ENCODE peak calls at places on chromosome 10, in nine cellular contexts. One of them, this sample, is unnamed.

GRCh38 chr10:23892296-23892695 is 316.6 kb upstream of the KIAA1217 start:
- DNase-seq in AG09309: no peak
- DNase-seq in left ventricle myocardium inferior: no peak
- DNase-seq in IMR-90: no peak
- DNase-seq in GM13977: no peak
- DNase-seq in Panc1: no peak
- DNase-seq in endothelial cell of umbilical vein: no peak
- DNase-seq in fibroblast of the aortic adventitia: no peak
- DNase-seq in astrocyte of the cerebellum: peak
- DNase-seq in this sample: no peak

GRCh38 chr10:31467791-31468535 is 148.9 kb downstream of the ZEB1 start:
- DNase-seq in AG09309: no peak
- DNase-seq in left ventricle myocardium inferior: no peak
- DNase-seq in IMR-90: no peak
- DNase-seq in GM13977: no peak
- DNase-seq in Panc1: peak
- DNase-seq in endothelial cell of umbilical vein: no peak
- DNase-seq in fibroblast of the aortic adventitia: peak
- DNase-seq in astrocyte of the cerebellum: no peak
- DNase-seq in this sample: no peak

GRCh38 chr10:122461367-122461728 is at the start of gene HTRA1:
- DNase-seq in AG09309: no peak
- DNase-seq in left ventricle myocardium inferior: peak
- DNase-seq in IMR-90: peak
- DNase-seq in GM13977: no peak
- DNase-seq in Panc1: no peak
- DNase-seq in endothelial cell of umbilical vein: peak
- DNase-seq in fibroblast of the aortic adventitia: peak
- DNase-seq in astrocyte of the cerebellum: no peak
- DNase-seq in this sample: peak

GRCh38 chr10:12590682-12591642 is 241.6 kb downstream of the CAMK1D start:
- DNase-seq in AG09309: no peak
- DNase-seq in left ventricle myocardium inferior: no peak
- DNase-seq in IMR-90: no peak
- DNase-seq in GM13977: no peak
- DNase-seq in Panc1: no peak
- DNase-seq in endothelial cell of umbilical vein: no peak
- DNase-seq in fibroblast of the aortic adventitia: no peak
- DNase-seq in astrocyte of the cerebellum: no peak
- DNase-seq in this sample: no peak

GRCh38 chr10:33335800-33336605 is 1.5 kb upstream of the NRP1 start:
- DNase-seq in AG09309: no peak
- DNase-seq in left ventricle myocardium inferior: peak
- DNase-seq in IMR-90: peak
- DNase-seq in GM13977: peak
- DNase-seq in Panc1: no peak
- DNase-seq in endothelial cell of umbilical vein: peak
- DNase-seq in fibroblast of the aortic adventitia: peak
- DNase-seq in astrocyte of the cerebellum: no peak
- DNase-seq in this sample: peak

GRCh38 chr10:101901340-101901739 is 57.7 kb upstream of the KCNIP2 start:
- DNase-seq in AG09309: no peak
- DNase-seq in left ventricle myocardium inferior: no peak
- DNase-seq in IMR-90: no peak
- DNase-seq in GM13977: peak
- DNase-seq in Panc1: no peak
- DNase-seq in endothelial cell of umbilical vein: no peak
- DNase-seq in fibroblast of the aortic adventitia: no peak
- DNase-seq in astrocyte of the cerebellum: no peak
- DNase-seq in this sample: no peak

GRCh38 chr10:3867454-3868273 is 82.7 kb upstream of the KLF6 start:
- DNase-seq in AG09309: no peak
- DNase-seq in left ventricle myocardium inferior: no peak
- DNase-seq in IMR-90: peak
- DNase-seq in GM13977: no peak
- DNase-seq in Panc1: no peak
- DNase-seq in endothelial cell of umbilical vein: peak
- DNase-seq in fibroblast of the aortic adventitia: peak
- DNase-seq in astrocyte of the cerebellum: no peak
- DNase-seq in this sample: peak

GRCh38 chr10:114548662-114549061 is 109.4 kb downstream of the ABLIM1 start:
- DNase-seq in AG09309: peak
- DNase-seq in left ventricle myocardium inferior: no peak
- DNase-seq in IMR-90: peak
- DNase-seq in GM13977: no peak
- DNase-seq in Panc1: no peak
- DNase-seq in endothelial cell of umbilical vein: peak
- DNase-seq in fibroblast of the aortic adventitia: peak
- DNase-seq in astrocyte of the cerebellum: no peak
- DNase-seq in this sample: peak

GRCh38 chr10:91076991-91077548 is 143.4 kb upstream of the PCGF5 start:
- DNase-seq in AG09309: no peak
- DNase-seq in left ventricle myocardium inferior: no peak
- DNase-seq in IMR-90: no peak
- DNase-seq in GM13977: no peak
- DNase-seq in Panc1: no peak
- DNase-seq in endothelial cell of umbilical vein: peak
- DNase-seq in fibroblast of the aortic adventitia: no peak
- DNase-seq in astrocyte of the cerebellum: no peak
- DNase-seq in this sample: no peak

GRCh38 chr10:131981429-131982184 is at the start of gene BNIP3:
- DNase-seq in AG09309: peak
- DNase-seq in left ventricle myocardium inferior: peak
- DNase-seq in IMR-90: peak
- DNase-seq in GM13977: peak
- DNase-seq in Panc1: no peak
- DNase-seq in endothelial cell of umbilical vein: peak
- DNase-seq in fibroblast of the aortic adventitia: peak
- DNase-seq in astrocyte of the cerebellum: peak
- DNase-seq in this sample: peak

GRCh38 chr10:12376211-12376610 is 26.9 kb downstream of the CAMK1D start:
- DNase-seq in AG09309: no peak
- DNase-seq in left ventricle myocardium inferior: no peak
- DNase-seq in IMR-90: no peak
- DNase-seq in GM13977: no peak
- DNase-seq in Panc1: no peak
- DNase-seq in endothelial cell of umbilical vein: no peak
- DNase-seq in fibroblast of the aortic adventitia: no peak
- DNase-seq in astrocyte of the cerebellum: no peak
- DNase-seq in this sample: no peak

GRCh38 chr10:24603333-24603732 is 120.4 kb downstream of the ARHGAP21 start:
- DNase-seq in AG09309: no peak
- DNase-seq in left ventricle myocardium inferior: no peak
- DNase-seq in IMR-90: peak
- DNase-seq in GM13977: no peak
- DNase-seq in Panc1: no peak
- DNase-seq in endothelial cell of umbilical vein: no peak
- DNase-seq in fibroblast of the aortic adventitia: peak
- DNase-seq in astrocyte of the cerebellum: no peak
- DNase-seq in this sample: peak

GRCh38 chr10:119030421-119031250 is 1.1 kb downstream of the NANOS1 start:
- DNase-seq in AG09309: no peak
- DNase-seq in left ventricle myocardium inferior: peak
- DNase-seq in IMR-90: peak
- DNase-seq in GM13977: peak
- DNase-seq in Panc1: no peak
- DNase-seq in endothelial cell of umbilical vein: peak
- DNase-seq in fibroblast of the aortic adventitia: peak
- DNase-seq in astrocyte of the cerebellum: peak
- DNase-seq in this sample: peak

GRCh38 chr10:77842652-77843212 is 83.8 kb downstream of the DLG5 start:
- DNase-seq in AG09309: no peak
- DNase-seq in left ventricle myocardium inferior: no peak
- DNase-seq in IMR-90: no peak
- DNase-seq in GM13977: no peak
- DNase-seq in Panc1: no peak
- DNase-seq in endothelial cell of umbilical vein: no peak
- DNase-seq in fibroblast of the aortic adventitia: no peak
- DNase-seq in astrocyte of the cerebellum: no peak
- DNase-seq in this sample: no peak

GRCh38 chr10:91378061-91378460 is 32.1 kb upstream of the HECTD2 start:
- DNase-seq in AG09309: no peak
- DNase-seq in left ventricle myocardium inferior: no peak
- DNase-seq in IMR-90: peak
- DNase-seq in GM13977: no peak
- DNase-seq in Panc1: no peak
- DNase-seq in endothelial cell of umbilical vein: no peak
- DNase-seq in fibroblast of the aortic adventitia: peak
- DNase-seq in astrocyte of the cerebellum: peak
- DNase-seq in this sample: peak

GRCh38 chr10:71795248-71795647 is 21.9 kb upstream of the VSIR start:
- DNase-seq in AG09309: no peak
- DNase-seq in left ventricle myocardium inferior: no peak
- DNase-seq in IMR-90: peak
- DNase-seq in GM13977: no peak
- DNase-seq in Panc1: no peak
- DNase-seq in endothelial cell of umbilical vein: peak
- DNase-seq in fibroblast of the aortic adventitia: peak
- DNase-seq in astrocyte of the cerebellum: no peak
- DNase-seq in this sample: peak

GRCh38 chr10:117783698-117784395 is 241.3 kb downstream of the EMX2 start:
- DNase-seq in AG09309: no peak
- DNase-seq in left ventricle myocardium inferior: no peak
- DNase-seq in IMR-90: no peak
- DNase-seq in GM13977: no peak
- DNase-seq in Panc1: no peak
- DNase-seq in endothelial cell of umbilical vein: no peak
- DNase-seq in fibroblast of the aortic adventitia: no peak
- DNase-seq in astrocyte of the cerebellum: no peak
- DNase-seq in this sample: no peak

GRCh38 chr10:1142596-1142995 is 86.4 kb downstream of the WDR37 start:
- DNase-seq in AG09309: no peak
- DNase-seq in left ventricle myocardium inferior: no peak
- DNase-seq in IMR-90: no peak
- DNase-seq in GM13977: no peak
- DNase-seq in Panc1: no peak
- DNase-seq in endothelial cell of umbilical vein: no peak
- DNase-seq in fibroblast of the aortic adventitia: no peak
- DNase-seq in astrocyte of the cerebellum: no peak
- DNase-seq in this sample: no peak
- TF ChIP-seq CTCF in AG09309: peak
- TF ChIP-seq CTCF in left ventricle myocardium inferior: no peak
- TF ChIP-seq CTCF in IMR-90: no peak
- TF ChIP-seq CTCF in GM13977: peak
- TF ChIP-seq CTCF in Panc1: no peak
- TF ChIP-seq CTCF in endothelial cell of umbilical vein: peak
- TF ChIP-seq CTCF in fibroblast of the aortic adventitia: no peak
- TF ChIP-seq CTCF in astrocyte of the cerebellum: peak
- TF ChIP-seq CTCF in this sample: peak

DNA sequence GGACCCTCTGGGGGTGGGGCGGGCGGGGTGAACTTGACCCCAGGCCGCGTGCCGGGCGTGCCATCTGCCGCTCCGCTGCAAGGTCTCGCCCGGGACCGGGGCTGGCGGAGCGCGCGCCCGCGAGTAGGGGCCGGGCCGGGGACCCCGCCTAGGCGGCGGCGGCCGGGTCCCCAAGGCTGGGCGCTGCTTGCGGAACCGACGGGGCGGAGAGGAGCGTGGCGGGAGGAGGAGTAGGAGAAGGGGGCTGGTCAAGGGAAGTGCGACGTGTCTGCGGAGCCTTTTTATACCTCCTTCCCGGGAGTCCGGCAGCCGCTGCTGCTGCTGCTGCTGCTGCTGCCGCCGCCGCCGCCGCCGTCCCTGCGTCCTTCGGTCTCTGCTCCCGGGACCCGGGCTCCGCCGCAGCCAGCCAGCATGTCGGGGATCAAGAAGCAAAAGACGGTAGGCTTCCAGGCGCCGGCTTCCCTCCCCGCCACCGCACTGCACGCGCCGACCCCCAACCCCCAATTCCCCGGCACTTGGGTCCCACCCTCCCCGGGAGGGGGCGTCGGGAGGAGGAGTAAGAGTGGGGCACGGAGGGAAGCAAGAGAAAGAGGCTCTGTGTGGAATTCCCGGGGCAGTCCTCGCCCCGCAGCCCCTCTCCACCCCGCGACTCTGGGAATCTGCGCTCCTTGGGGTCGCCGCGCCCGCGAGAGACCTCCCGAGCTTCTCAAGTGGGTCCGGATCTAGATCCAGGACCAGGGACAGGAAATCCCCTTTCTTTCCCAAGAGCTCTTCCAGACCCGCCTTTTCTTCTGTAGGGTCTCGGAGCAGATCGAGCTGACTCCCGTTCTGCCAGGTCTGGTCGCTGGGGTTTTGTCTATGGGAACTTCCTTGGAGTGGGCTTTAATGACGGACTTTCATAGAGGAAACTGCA is at the start of gene PAPSS2:
- DNase-seq in AG09309: no peak
- DNase-seq in left ventricle myocardium inferior: peak
- DNase-seq in IMR-90: peak
- DNase-seq in GM13977: peak
- DNase-seq in Panc1: no peak
- DNase-seq in endothelial cell of umbilical vein: peak
- DNase-seq in fibroblast of the aortic adventitia: peak
- DNase-seq in astrocyte of the cerebellum: no peak
- DNase-seq in this sample: peak
- TF ChIP-seq CTCF in AG09309: peak
- TF ChIP-seq CTCF in left ventricle myocardium inferior: no peak
- TF ChIP-seq CTCF in IMR-90: no peak
- TF ChIP-seq CTCF in GM13977: no peak
- TF ChIP-seq CTCF in Panc1: no peak
- TF ChIP-seq CTCF in endothelial cell of umbilical vein: peak
- TF ChIP-seq CTCF in fibroblast of the aortic adventitia: no peak
- TF ChIP-seq CTCF in astrocyte of the cerebellum: no peak
- TF ChIP-seq CTCF in this sample: no peak

DNA sequence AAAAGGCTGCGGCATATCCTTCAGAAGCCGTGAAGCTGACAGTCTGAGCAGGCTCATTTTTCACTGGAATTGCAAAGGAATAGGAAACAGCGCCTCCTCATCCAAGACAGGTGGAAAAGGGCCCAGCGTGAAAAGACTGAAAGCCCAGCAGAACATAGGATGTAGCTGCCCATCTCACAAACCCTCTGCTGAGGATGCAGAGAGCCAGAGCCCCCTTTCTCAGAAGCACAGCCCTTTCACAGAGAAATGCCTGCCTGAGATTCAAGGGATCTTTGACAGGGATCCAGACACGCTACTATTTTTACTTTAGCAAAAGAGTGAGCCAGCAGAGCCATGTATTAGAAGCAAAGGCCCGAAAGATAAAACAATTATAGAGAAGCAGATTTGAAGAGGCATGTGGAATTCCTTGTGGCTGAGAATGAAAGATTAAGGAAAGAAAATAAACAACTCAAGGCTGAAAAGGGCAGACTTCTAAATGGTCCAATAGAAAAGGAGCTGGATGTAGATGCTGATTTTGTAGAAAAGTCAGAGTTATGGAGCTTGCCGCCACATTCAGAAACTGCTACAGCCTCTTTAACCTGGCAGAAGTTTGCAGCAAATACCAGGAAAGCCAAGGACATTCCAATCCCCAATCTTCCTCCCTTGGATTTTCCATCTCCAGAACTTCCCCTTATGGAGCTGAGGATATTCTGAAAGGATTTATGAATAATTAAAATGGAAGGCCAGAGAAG is 36.9 kb downstream of the GDI2 start:
- DNase-seq in AG09309: no peak
- DNase-seq in left ventricle myocardium inferior: no peak
- DNase-seq in IMR-90: peak
- DNase-seq in GM13977: no peak
- DNase-seq in Panc1: no peak
- DNase-seq in endothelial cell of umbilical vein: no peak
- DNase-seq in fibroblast of the aortic adventitia: peak
- DNase-seq in astrocyte of the cerebellum: no peak
- DNase-seq in this sample: peak
- TF ChIP-seq CTCF in AG09309: peak
- TF ChIP-seq CTCF in left ventricle myocardium inferior: no peak
- TF ChIP-seq CTCF in IMR-90: no peak
- TF ChIP-seq CTCF in GM13977: no peak
- TF ChIP-seq CTCF in Panc1: peak
- TF ChIP-seq CTCF in endothelial cell of umbilical vein: no peak
- TF ChIP-seq CTCF in fibroblast of the aortic adventitia: peak
- TF ChIP-seq CTCF in astrocyte of the cerebellum: peak
- TF ChIP-seq CTCF in this sample: peak

GRCh38 chr10:70267161-70267933 is 16.5 kb downstream of the NPFFR1 start:
- DNase-seq in AG09309: peak
- DNase-seq in left ventricle myocardium inferior: no peak
- DNase-seq in IMR-90: peak
- DNase-seq in GM13977: no peak
- DNase-seq in Panc1: peak
- DNase-seq in endothelial cell of umbilical vein: peak
- DNase-seq in fibroblast of the aortic adventitia: peak
- DNase-seq in astrocyte of the cerebellum: peak
- DNase-seq in this sample: peak
- TF ChIP-seq CTCF in AG09309: peak
- TF ChIP-seq CTCF in left ventricle myocardium inferior: peak
- TF ChIP-seq CTCF in IMR-90: peak
- TF ChIP-seq CTCF in GM13977: peak
- TF ChIP-seq CTCF in Panc1: peak
- TF ChIP-seq CTCF in endothelial cell of umbilical vein: peak
- TF ChIP-seq CTCF in fibroblast of the aortic adventitia: peak
- TF ChIP-seq CTCF in astrocyte of the cerebellum: peak
- TF ChIP-seq CTCF in this sample: peak